ENCODE peak calls at places on chromosomes 4 and X, in nine cellular contexts. O is HCT116; W is aorta; B is ovary; Z is left ventricle myocardium inferior; Y is sigmoid colon; N is CD8-positive, alpha-beta T cell; X is PC-9; I is pancreas. F is an unnamed sample.

GRCh38 chr4:34043131-34043530 is 2201.2 kb downstream of the ARAP2 start:
- DNase-seq in Y (no peak), W (no peak), N (no peak), Z (no peak), I (no peak), O (no peak), B (no peak), X (no peak), F (no peak)

GRCh38 chr4:110155632-110156031 is 42.8 kb downstream of the ELOVL6 start:
- DNase-seq in B (no peak), W (no peak), Y (no peak), Z (no peak), O (no peak), N (no peak), I (no peak), X (no peak), F (no peak)

GRCh38 chr4:46946914-46947313 is 37.9 kb upstream of the COX7B2 start:
- DNase-seq in Y (no peak), X (no peak), O (no peak), I (no peak), Z (no peak), W (no peak), B (no peak), N (no peak), F (no peak)

GRCh38 chr4:104351696-104352095 is 143.0 kb downstream of the CXXC4 start:
- DNase-seq in I (no peak), W (no peak), B (no peak), O (no peak), Z (no peak), N (no peak), X (no peak), Y (no peak), F (no peak)

GRCh38 chr4:27947320-27947719 is 1086.7 kb downstream of the STIM2 start:
- DNase-seq in B (no peak), X (no peak), N (no peak), I (no peak), Y (no peak), W (no peak), Z (no peak), O (no peak), F (no peak)

GRCh38 chr4:64341711-64342110 is 67.5 kb downstream of the TECRL start:
- DNase-seq in Y (no peak), W (no peak), I (no peak), X (no peak), O (no peak), Z (peak; percentile 78), N (no peak), B (no peak), F (no peak)

GRCh38 chr4:91596683-91597082 is 707.1 kb upstream of the GRID2 start:
- DNase-seq in Y (no peak), W (no peak), I (no peak), X (no peak), B (no peak), N (no peak), O (no peak), Z (no peak), F (no peak)

GRCh38 chr4:158172558-158173258 is at the start of gene GASK1B:
- DNase-seq in X (peak; percentile 29), O (peak; percentile 49), Z (no peak), Y (no peak), I (peak; percentile 15), N (no peak), B (no peak), W (no peak), F (peak; percentile 23)

GRCh38 chrX:87516716-87517115 is 886 bp upstream of the KLHL4 start:
- DNase-seq in W (no peak), I (no peak), Y (no peak), O (no peak), Z (no peak), B (no peak), X (no peak), N (no peak), F (no peak)

GRCh38 chrX:100410901-100411801 is 1.1 kb upstream of the PCDH19 start:
- DNase-seq in I (no peak), W (peak; percentile 73), B (peak; percentile 31), O (no peak), N (no peak), Z (no peak), X (no peak), Y (peak; percentile 63), F (no peak)

GRCh38 chrX:17377795-17378194 is 2.8 kb downstream of the NHS start:
- DNase-seq in Y (no peak), B (no peak), X (peak; percentile 9), I (no peak), W (no peak), O (no peak), N (no peak), Z (no peak), F (no peak)

GRCh38 chr4:16443504-16444088 is 217.3 kb upstream of the TAPT1 start:
- DNase-seq in Z (no peak), N (no peak), O (peak; percentile 12), W (no peak), I (no peak), B (no peak), Y (no peak), X (no peak), F (no peak)

GRCh38 chr4:175273995-175274753 is 356.0 kb downstream of the ADAM29 start:
- DNase-seq in N (no peak), X (no peak), Y (no peak), O (no peak), W (no peak), Z (no peak), I (no peak), B (no peak), F (no peak)

GRCh38 chr4:141858437-141858836 is 222.1 kb downstream of the IL15 start:
- DNase-seq in Z (no peak), Y (no peak), B (no peak), X (no peak), N (no peak), I (no peak), O (no peak), W (no peak), F (no peak)

GRCh38 chr4:120554086-120554485 is 368.4 kb downstream of the PRDM5 start:
- DNase-seq in W (no peak), Z (no peak), Y (no peak), N (no peak), B (no peak), X (no peak), O (peak; percentile 4), I (no peak), F (no peak)

GRCh38 chr4:4647041-4647440 is 105.2 kb upstream of the STX18 start:
- DNase-seq in X (no peak), I (no peak), N (no peak), W (no peak), B (no peak), Y (no peak), O (no peak), Z (no peak), F (no peak)

GRCh38 chrX:23742174-23742692 is 843 bp downstream of the ACOT9 start:
- DNase-seq in I (peak; percentile 25), W (no peak), Y (peak; percentile 80), O (no peak), Z (no peak), B (peak; percentile 50), N (no peak), X (peak; percentile 55), F (no peak)

GRCh38 chrX:148573119-148573518 is 72.7 kb downstream of the AFF2 start:
- DNase-seq in O (no peak), N (no peak), I (no peak), W (no peak), Z (no peak), Y (no peak), X (no peak), B (no peak), F (no peak)

GRCh38 chrX:105646592-105647372 is 175.6 kb upstream of the NRK start:
- DNase-seq in Y (no peak), Z (no peak), X (no peak), B (no peak), W (no peak), I (no peak), O (no peak), N (no peak), F (no peak)
- H3K4me1 ChIP-seq in Y (no peaks in the 10 kb centered on the region), Z (no peaks in the 10 kb centered on the region), X (no peaks in the 10 kb centered on the region), B (no peaks in the 10 kb centered on the region), W (no peaks in the 10 kb centered on the region), I (no peaks in the 10 kb centered on the region), O (no peaks in the 10 kb centered on the region), N (no peaks in the 10 kb centered on the region), F (no peaks in the 10 kb centered on the region)

GRCh38 chr4:106986486-106986885 is 49.6 kb downstream of the DKK2 start:
- DNase-seq in Y (no peak), Z (no peak), B (no peak), N (no peak), X (no peak), O (no peak), I (no peak), W (no peak), F (no peak)
- H3K4me1 ChIP-seq in Y (no peaks in the 10 kb centered on the region), Z (no peaks in the 10 kb centered on the region), B (no peaks in the 10 kb centered on the region), N (no peaks in the 10 kb centered on the region), X (no peaks in the 10 kb centered on the region), O (no peaks in the 10 kb centered on the region), I (no peaks in the 10 kb centered on the region), W (no peaks in the 10 kb centered on the region), F (no peaks in the 10 kb centered on the region)

DNA sequence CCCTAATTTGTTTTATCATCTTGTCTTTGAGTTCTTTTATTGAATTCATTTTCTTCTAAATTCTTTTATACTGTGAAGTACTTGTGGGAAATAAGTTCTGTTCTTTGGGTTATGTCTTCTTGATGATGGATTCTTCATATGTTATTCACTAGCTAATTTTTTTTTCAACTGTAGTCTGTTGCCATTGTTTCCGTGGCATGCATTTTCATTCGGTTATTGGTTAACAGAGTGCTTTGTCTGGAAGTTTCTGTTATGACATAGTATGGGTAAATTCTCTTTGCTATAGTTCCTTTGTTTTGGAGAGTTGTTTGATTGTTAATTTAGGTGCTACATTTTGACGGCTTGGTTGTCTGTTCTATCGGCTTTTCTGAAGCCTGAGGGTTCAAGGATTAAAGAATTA is 184.9 kb upstream of the AADAT start:
- DNase-seq in X (no peak), I (no peak), N (no peak), Z (no peak), B (no peak), Y (no peak), W (no peak), O (no peak), F (no peak)
- H3K4me1 ChIP-seq in X (no peaks in the 10 kb centered on the region), I (no peaks in the 10 kb centered on the region), N (no peaks in the 10 kb centered on the region), Z (no peaks in the 10 kb centered on the region), B (no peaks in the 10 kb centered on the region), Y (no peaks in the 10 kb centered on the region), W (no peaks in the 10 kb centered on the region), O (no peaks in the 10 kb centered on the region), F (no peaks in the 10 kb centered on the region)

GRCh38 chrX:133527415-133527814 is 112.1 kb upstream of the GPC4 start:
- DNase-seq in O (no peak), W (no peak), I (no peak), X (no peak), Z (no peak), Y (no peak), N (no peak), B (no peak), F (no peak)

GRCh38 chrX:133531012-133531411 is 115.7 kb upstream of the GPC4 start:
- DNase-seq in W (no peak), N (no peak), X (no peak), Z (no peak), I (no peak), O (no peak), B (no peak), Y (no peak), F (no peak)

GRCh38 chrX:133529578-133529977 is 114.3 kb upstream of the GPC4 start:
- DNase-seq in I (no peak), X (no peak), O (no peak), N (no peak), Y (no peak), W (no peak), Z (no peak), B (no peak), F (no peak)

GRCh38 chrX:133523526-133523925 is 108.2 kb upstream of the GPC4 start:
- DNase-seq in B (no peak), N (no peak), Y (no peak), O (no peak), W (no peak), Z (no peak), I (no peak), X (no peak), F (no peak)

GRCh38 chrX:133527825-133528224 is 112.5 kb upstream of the GPC4 start:
- DNase-seq in Z (no peak), W (no peak), O (no peak), B (no peak), X (no peak), I (no peak), Y (no peak), N (no peak), F (no peak)
- H3K4me1 ChIP-seq in Z (no peaks in the 10 kb centered on the region), W (no peaks in the 10 kb centered on the region), O (no peaks in the 10 kb centered on the region), B (no peaks in the 10 kb centered on the region), X (no peaks in the 10 kb centered on the region), I (no peaks in the 10 kb centered on the region), Y (peaks cover 6% of the 10 kb centered on the region), N (no peaks in the 10 kb centered on the region), F (no peaks in the 10 kb centered on the region)